ENCODE peak calls at places on chromosomes 16 and 17, in nine cellular contexts. One of them, this sample, is unnamed.
A peak's percentile ranks its signal among the peaks of the same experiment; 100 is the strongest.

GRCh38 chr17:38511126-38512108 is 83.2 kb downstream of the ARHGAP23 start:
- DNase-seq in ureter: no peak
- DNase-seq in activated CD4-positive, alpha-beta T cell treated with anti-CD3 and anti-CD28 coated beads, Interleukin-2, amount 10 ng/mL, durations not matched to agents 7 days and 5 days: no peak
- DNase-seq in stimulated activated CD4-positive, alpha-beta T cell treated with anti-CD3 and anti-CD28 coated beads, Interleukin-15, amount 100 ng/mL, for 1 hour: no peak
- DNase-seq in HEK293T: no peak
- DNase-seq in HT-29: no peak
- DNase-seq in amygdala: no peak
- DNase-seq in C1 segment of cervical spinal cord: no peak
- DNase-seq in NCI-H2081 treated with DMSO at 0.1 percent for 48 hours: no peak
- DNase-seq in this sample: no peak

GRCh38 chr16:3458852-3459361 is 15.4 kb downstream of the NAA60 start:
- DNase-seq in ureter: no peak
- DNase-seq in activated CD4-positive, alpha-beta T cell treated with anti-CD3 and anti-CD28 coated beads, Interleukin-2, amount 10 ng/mL, durations not matched to agents 7 days and 5 days: no peak
- DNase-seq in stimulated activated CD4-positive, alpha-beta T cell treated with anti-CD3 and anti-CD28 coated beads, Interleukin-15, amount 100 ng/mL, for 1 hour: no peak
- DNase-seq in HEK293T: no peak
- DNase-seq in HT-29: peak; percentile 84
- DNase-seq in amygdala: no peak
- DNase-seq in C1 segment of cervical spinal cord: no peak
- DNase-seq in NCI-H2081 treated with DMSO at 0.1 percent for 48 hours: no peak
- DNase-seq in this sample: no peak

GRCh38 chr16:17068524-17068923 is 402.2 kb downstream of the XYLT1 start:
- DNase-seq in ureter: no peak
- DNase-seq in activated CD4-positive, alpha-beta T cell treated with anti-CD3 and anti-CD28 coated beads, Interleukin-2, amount 10 ng/mL, durations not matched to agents 7 days and 5 days: no peak
- DNase-seq in stimulated activated CD4-positive, alpha-beta T cell treated with anti-CD3 and anti-CD28 coated beads, Interleukin-15, amount 100 ng/mL, for 1 hour: no peak
- DNase-seq in HEK293T: no peak
- DNase-seq in HT-29: no peak
- DNase-seq in amygdala: no peak
- DNase-seq in C1 segment of cervical spinal cord: no peak
- DNase-seq in NCI-H2081 treated with DMSO at 0.1 percent for 48 hours: no peak
- DNase-seq in this sample: no peak

GRCh38 chr17:39536468-39536867 is 71.3 kb downstream of the NEUROD2 start:
- DNase-seq in ureter: no peak
- DNase-seq in activated CD4-positive, alpha-beta T cell treated with anti-CD3 and anti-CD28 coated beads, Interleukin-2, amount 10 ng/mL, durations not matched to agents 7 days and 5 days: no peak
- DNase-seq in stimulated activated CD4-positive, alpha-beta T cell treated with anti-CD3 and anti-CD28 coated beads, Interleukin-15, amount 100 ng/mL, for 1 hour: no peak
- DNase-seq in HEK293T: no peak
- DNase-seq in HT-29: no peak
- DNase-seq in amygdala: no peak
- DNase-seq in C1 segment of cervical spinal cord: no peak
- DNase-seq in NCI-H2081 treated with DMSO at 0.1 percent for 48 hours: no peak
- DNase-seq in this sample: no peak

GRCh38 chr17:78381601-78382168 is 3.2 kb downstream of the PGS1 start:
- DNase-seq in ureter: no peak
- DNase-seq in activated CD4-positive, alpha-beta T cell treated with anti-CD3 and anti-CD28 coated beads, Interleukin-2, amount 10 ng/mL, durations not matched to agents 7 days and 5 days: peak; percentile 59
- DNase-seq in stimulated activated CD4-positive, alpha-beta T cell treated with anti-CD3 and anti-CD28 coated beads, Interleukin-15, amount 100 ng/mL, for 1 hour: no peak
- DNase-seq in HEK293T: no peak
- DNase-seq in HT-29: no peak
- DNase-seq in amygdala: no peak
- DNase-seq in C1 segment of cervical spinal cord: no peak
- DNase-seq in NCI-H2081 treated with DMSO at 0.1 percent for 48 hours: no peak
- DNase-seq in this sample: no peak

GRCh38 chr17:75601057-75601987 is 13.7 kb downstream of the MYO15B start:
- DNase-seq in ureter: no peak
- DNase-seq in activated CD4-positive, alpha-beta T cell treated with anti-CD3 and anti-CD28 coated beads, Interleukin-2, amount 10 ng/mL, durations not matched to agents 7 days and 5 days: peak; percentile 68
- DNase-seq in stimulated activated CD4-positive, alpha-beta T cell treated with anti-CD3 and anti-CD28 coated beads, Interleukin-15, amount 100 ng/mL, for 1 hour: peak; percentile 39
- DNase-seq in HEK293T: peak; percentile 89
- DNase-seq in HT-29: peak; percentile 82
- DNase-seq in amygdala: peak; percentile 25
- DNase-seq in C1 segment of cervical spinal cord: no peak
- DNase-seq in NCI-H2081 treated with DMSO at 0.1 percent for 48 hours: no peak
- DNase-seq in this sample: peak; percentile 9

GRCh38 chr17:82090549-82091263 is 7.3 kb downstream of the FASN start:
- DNase-seq in ureter: no peak
- DNase-seq in activated CD4-positive, alpha-beta T cell treated with anti-CD3 and anti-CD28 coated beads, Interleukin-2, amount 10 ng/mL, durations not matched to agents 7 days and 5 days: no peak
- DNase-seq in stimulated activated CD4-positive, alpha-beta T cell treated with anti-CD3 and anti-CD28 coated beads, Interleukin-15, amount 100 ng/mL, for 1 hour: no peak
- DNase-seq in HEK293T: no peak
- DNase-seq in HT-29: no peak
- DNase-seq in amygdala: no peak
- DNase-seq in C1 segment of cervical spinal cord: no peak
- DNase-seq in NCI-H2081 treated with DMSO at 0.1 percent for 48 hours: no peak
- DNase-seq in this sample: no peak

GRCh38 chr17:48564200-48565023 is 13.7 kb downstream of the HOXB4 start:
- DNase-seq in ureter: no peak
- DNase-seq in activated CD4-positive, alpha-beta T cell treated with anti-CD3 and anti-CD28 coated beads, Interleukin-2, amount 10 ng/mL, durations not matched to agents 7 days and 5 days: no peak
- DNase-seq in stimulated activated CD4-positive, alpha-beta T cell treated with anti-CD3 and anti-CD28 coated beads, Interleukin-15, amount 100 ng/mL, for 1 hour: no peak
- DNase-seq in HEK293T: no peak
- DNase-seq in HT-29: no peak
- DNase-seq in amygdala: no peak
- DNase-seq in C1 segment of cervical spinal cord: no peak
- DNase-seq in NCI-H2081 treated with DMSO at 0.1 percent for 48 hours: no peak
- DNase-seq in this sample: no peak

GRCh38 chr17:83203073-83203471 is 123.7 kb downstream of the METRNL start:
- DNase-seq in ureter: peak; percentile 56
- DNase-seq in activated CD4-positive, alpha-beta T cell treated with anti-CD3 and anti-CD28 coated beads, Interleukin-2, amount 10 ng/mL, durations not matched to agents 7 days and 5 days: peak; percentile 2
- DNase-seq in stimulated activated CD4-positive, alpha-beta T cell treated with anti-CD3 and anti-CD28 coated beads, Interleukin-15, amount 100 ng/mL, for 1 hour: no peak
- DNase-seq in HEK293T: no peak
- DNase-seq in HT-29: no peak
- DNase-seq in amygdala: no peak
- DNase-seq in C1 segment of cervical spinal cord: no peak
- DNase-seq in NCI-H2081 treated with DMSO at 0.1 percent for 48 hours: no peak
- DNase-seq in this sample: no peak

GRCh38 chr17:75064867-75065561 is 18.0 kb downstream of the KCTD2 start:
- DNase-seq in ureter: no peak
- DNase-seq in activated CD4-positive, alpha-beta T cell treated with anti-CD3 and anti-CD28 coated beads, Interleukin-2, amount 10 ng/mL, durations not matched to agents 7 days and 5 days: no peak
- DNase-seq in stimulated activated CD4-positive, alpha-beta T cell treated with anti-CD3 and anti-CD28 coated beads, Interleukin-15, amount 100 ng/mL, for 1 hour: no peak
- DNase-seq in HEK293T: no peak
- DNase-seq in HT-29: no peak
- DNase-seq in amygdala: no peak
- DNase-seq in C1 segment of cervical spinal cord: no peak
- DNase-seq in NCI-H2081 treated with DMSO at 0.1 percent for 48 hours: no peak
- DNase-seq in this sample: no peak

GRCh38 chr17:15501788-15502187 is 34.4 kb upstream of the CDRT4 start:
- DNase-seq in ureter: no peak
- DNase-seq in activated CD4-positive, alpha-beta T cell treated with anti-CD3 and anti-CD28 coated beads, Interleukin-2, amount 10 ng/mL, durations not matched to agents 7 days and 5 days: no peak
- DNase-seq in stimulated activated CD4-positive, alpha-beta T cell treated with anti-CD3 and anti-CD28 coated beads, Interleukin-15, amount 100 ng/mL, for 1 hour: no peak
- DNase-seq in HEK293T: no peak
- DNase-seq in HT-29: no peak
- DNase-seq in amygdala: no peak
- DNase-seq in C1 segment of cervical spinal cord: no peak
- DNase-seq in NCI-H2081 treated with DMSO at 0.1 percent for 48 hours: no peak
- DNase-seq in this sample: no peak

GRCh38 chr17:18166894-18167293 is 16.7 kb upstream of the ALKBH5 start:
- DNase-seq in ureter: no peak
- DNase-seq in activated CD4-positive, alpha-beta T cell treated with anti-CD3 and anti-CD28 coated beads, Interleukin-2, amount 10 ng/mL, durations not matched to agents 7 days and 5 days: no peak
- DNase-seq in stimulated activated CD4-positive, alpha-beta T cell treated with anti-CD3 and anti-CD28 coated beads, Interleukin-15, amount 100 ng/mL, for 1 hour: no peak
- DNase-seq in HEK293T: peak; percentile 28
- DNase-seq in HT-29: peak; percentile 29
- DNase-seq in amygdala: no peak
- DNase-seq in C1 segment of cervical spinal cord: no peak
- DNase-seq in NCI-H2081 treated with DMSO at 0.1 percent for 48 hours: no peak
- DNase-seq in this sample: no peak

GRCh38 chr17:74723891-74724290 is 11.2 kb upstream of the CD300LF start:
- DNase-seq in ureter: no peak
- DNase-seq in activated CD4-positive, alpha-beta T cell treated with anti-CD3 and anti-CD28 coated beads, Interleukin-2, amount 10 ng/mL, durations not matched to agents 7 days and 5 days: no peak
- DNase-seq in stimulated activated CD4-positive, alpha-beta T cell treated with anti-CD3 and anti-CD28 coated beads, Interleukin-15, amount 100 ng/mL, for 1 hour: no peak
- DNase-seq in HEK293T: no peak
- DNase-seq in HT-29: no peak
- DNase-seq in amygdala: no peak
- DNase-seq in C1 segment of cervical spinal cord: no peak
- DNase-seq in NCI-H2081 treated with DMSO at 0.1 percent for 48 hours: no peak
- DNase-seq in this sample: no peak

GRCh38 chr17:50627782-50628601 is 6.7 kb upstream of the ABCC3 start:
- DNase-seq in ureter: no peak
- DNase-seq in activated CD4-positive, alpha-beta T cell treated with anti-CD3 and anti-CD28 coated beads, Interleukin-2, amount 10 ng/mL, durations not matched to agents 7 days and 5 days: no peak
- DNase-seq in stimulated activated CD4-positive, alpha-beta T cell treated with anti-CD3 and anti-CD28 coated beads, Interleukin-15, amount 100 ng/mL, for 1 hour: no peak
- DNase-seq in HEK293T: no peak
- DNase-seq in HT-29: peak; percentile 85
- DNase-seq in amygdala: no peak
- DNase-seq in C1 segment of cervical spinal cord: no peak
- DNase-seq in NCI-H2081 treated with DMSO at 0.1 percent for 48 hours: no peak
- DNase-seq in this sample: no peak

GRCh38 chr16:24969071-24969470 is 46.1 kb downstream of the ARHGAP17 start:
- DNase-seq in ureter: no peak
- DNase-seq in activated CD4-positive, alpha-beta T cell treated with anti-CD3 and anti-CD28 coated beads, Interleukin-2, amount 10 ng/mL, durations not matched to agents 7 days and 5 days: no peak
- DNase-seq in stimulated activated CD4-positive, alpha-beta T cell treated with anti-CD3 and anti-CD28 coated beads, Interleukin-15, amount 100 ng/mL, for 1 hour: no peak
- DNase-seq in HEK293T: no peak
- DNase-seq in HT-29: no peak
- DNase-seq in amygdala: no peak
- DNase-seq in C1 segment of cervical spinal cord: no peak
- DNase-seq in NCI-H2081 treated with DMSO at 0.1 percent for 48 hours: no peak
- DNase-seq in this sample: no peak

GRCh38 chr16:75555213-75555706 is 792 bp downstream of the TMEM231 start:
- DNase-seq in ureter: peak; percentile 83
- DNase-seq in activated CD4-positive, alpha-beta T cell treated with anti-CD3 and anti-CD28 coated beads, Interleukin-2, amount 10 ng/mL, durations not matched to agents 7 days and 5 days: no peak
- DNase-seq in stimulated activated CD4-positive, alpha-beta T cell treated with anti-CD3 and anti-CD28 coated beads, Interleukin-15, amount 100 ng/mL, for 1 hour: no peak
- DNase-seq in HEK293T: peak; percentile 87
- DNase-seq in HT-29: peak; percentile 79
- DNase-seq in amygdala: peak; percentile 64
- DNase-seq in C1 segment of cervical spinal cord: peak; percentile 36
- DNase-seq in NCI-H2081 treated with DMSO at 0.1 percent for 48 hours: peak; percentile 5
- DNase-seq in this sample: no peak

GRCh38 chr17:17515921-17516295 is 19.7 kb upstream of the RASD1 start:
- DNase-seq in ureter: no peak
- DNase-seq in activated CD4-positive, alpha-beta T cell treated with anti-CD3 and anti-CD28 coated beads, Interleukin-2, amount 10 ng/mL, durations not matched to agents 7 days and 5 days: no peak
- DNase-seq in stimulated activated CD4-positive, alpha-beta T cell treated with anti-CD3 and anti-CD28 coated beads, Interleukin-15, amount 100 ng/mL, for 1 hour: no peak
- DNase-seq in HEK293T: no peak
- DNase-seq in HT-29: no peak
- DNase-seq in amygdala: no peak
- DNase-seq in C1 segment of cervical spinal cord: no peak
- DNase-seq in NCI-H2081 treated with DMSO at 0.1 percent for 48 hours: no peak
- DNase-seq in this sample: no peak

GRCh38 chr17:40106089-40106759 is 5.8 kb upstream of the NR1D1 start:
- DNase-seq in ureter: no peak
- DNase-seq in activated CD4-positive, alpha-beta T cell treated with anti-CD3 and anti-CD28 coated beads, Interleukin-2, amount 10 ng/mL, durations not matched to agents 7 days and 5 days: no peak
- DNase-seq in stimulated activated CD4-positive, alpha-beta T cell treated with anti-CD3 and anti-CD28 coated beads, Interleukin-15, amount 100 ng/mL, for 1 hour: no peak
- DNase-seq in HEK293T: no peak
- DNase-seq in HT-29: no peak
- DNase-seq in amygdala: no peak
- DNase-seq in C1 segment of cervical spinal cord: no peak
- DNase-seq in NCI-H2081 treated with DMSO at 0.1 percent for 48 hours: no peak
- DNase-seq in this sample: no peak

GRCh38 chr17:61495161-61495857 is 43.1 kb downstream of the TBX4 start:
- DNase-seq in ureter: no peak
- DNase-seq in activated CD4-positive, alpha-beta T cell treated with anti-CD3 and anti-CD28 coated beads, Interleukin-2, amount 10 ng/mL, durations not matched to agents 7 days and 5 days: no peak
- DNase-seq in stimulated activated CD4-positive, alpha-beta T cell treated with anti-CD3 and anti-CD28 coated beads, Interleukin-15, amount 100 ng/mL, for 1 hour: no peak
- DNase-seq in HEK293T: no peak
- DNase-seq in HT-29: peak; percentile 75
- DNase-seq in amygdala: no peak
- DNase-seq in C1 segment of cervical spinal cord: no peak
- DNase-seq in NCI-H2081 treated with DMSO at 0.1 percent for 48 hours: no peak
- DNase-seq in this sample: no peak

GRCh38 chr16:17312100-17312732 is 158.5 kb downstream of the XYLT1 start:
- DNase-seq in ureter: peak; percentile 76
- DNase-seq in activated CD4-positive, alpha-beta T cell treated with anti-CD3 and anti-CD28 coated beads, Interleukin-2, amount 10 ng/mL, durations not matched to agents 7 days and 5 days: no peak
- DNase-seq in stimulated activated CD4-positive, alpha-beta T cell treated with anti-CD3 and anti-CD28 coated beads, Interleukin-15, amount 100 ng/mL, for 1 hour: no peak
- DNase-seq in HEK293T: no peak
- DNase-seq in HT-29: peak; percentile 73
- DNase-seq in amygdala: no peak
- DNase-seq in C1 segment of cervical spinal cord: no peak
- DNase-seq in NCI-H2081 treated with DMSO at 0.1 percent for 48 hours: no peak
- DNase-seq in this sample: no peak

GRCh38 chr17:493666-494065 is 141.1 kb upstream of the RPH3AL start:
- DNase-seq in ureter: no peak
- DNase-seq in activated CD4-positive, alpha-beta T cell treated with anti-CD3 and anti-CD28 coated beads, Interleukin-2, amount 10 ng/mL, durations not matched to agents 7 days and 5 days: no peak
- DNase-seq in stimulated activated CD4-positive, alpha-beta T cell treated with anti-CD3 and anti-CD28 coated beads, Interleukin-15, amount 100 ng/mL, for 1 hour: no peak
- DNase-seq in HEK293T: no peak
- DNase-seq in HT-29: no peak
- DNase-seq in amygdala: no peak
- DNase-seq in C1 segment of cervical spinal cord: no peak
- DNase-seq in NCI-H2081 treated with DMSO at 0.1 percent for 48 hours: no peak
- DNase-seq in this sample: no peak

GRCh38 chr17:75109407-75110236 is at the start of gene ARMC7:
- DNase-seq in ureter: peak; percentile 93
- DNase-seq in activated CD4-positive, alpha-beta T cell treated with anti-CD3 and anti-CD28 coated beads, Interleukin-2, amount 10 ng/mL, durations not matched to agents 7 days and 5 days: peak; percentile 91
- DNase-seq in stimulated activated CD4-positive, alpha-beta T cell treated with anti-CD3 and anti-CD28 coated beads, Interleukin-15, amount 100 ng/mL, for 1 hour: peak; percentile 91
- DNase-seq in HEK293T: peak; percentile 95
- DNase-seq in HT-29: peak; percentile 90
- DNase-seq in amygdala: peak; percentile 82
- DNase-seq in C1 segment of cervical spinal cord: no peak
- DNase-seq in NCI-H2081 treated with DMSO at 0.1 percent for 48 hours: peak; percentile 48
- DNase-seq in this sample: peak; percentile 48

GRCh38 chr17:57682667-57683066 is 62.4 kb downstream of the CCDC182 start:
- DNase-seq in ureter: no peak
- DNase-seq in activated CD4-positive, alpha-beta T cell treated with anti-CD3 and anti-CD28 coated beads, Interleukin-2, amount 10 ng/mL, durations not matched to agents 7 days and 5 days: no peak
- DNase-seq in stimulated activated CD4-positive, alpha-beta T cell treated with anti-CD3 and anti-CD28 coated beads, Interleukin-15, amount 100 ng/mL, for 1 hour: no peak
- DNase-seq in HEK293T: no peak
- DNase-seq in HT-29: no peak
- DNase-seq in amygdala: no peak
- DNase-seq in C1 segment of cervical spinal cord: no peak
- DNase-seq in NCI-H2081 treated with DMSO at 0.1 percent for 48 hours: no peak
- DNase-seq in this sample: no peak

GRCh38 chr17:68424861-68425260 is 32.4 kb downstream of the WIPI1 start:
- DNase-seq in ureter: peak; percentile 44
- DNase-seq in activated CD4-positive, alpha-beta T cell treated with anti-CD3 and anti-CD28 coated beads, Interleukin-2, amount 10 ng/mL, durations not matched to agents 7 days and 5 days: no peak
- DNase-seq in stimulated activated CD4-positive, alpha-beta T cell treated with anti-CD3 and anti-CD28 coated beads, Interleukin-15, amount 100 ng/mL, for 1 hour: no peak
- DNase-seq in HEK293T: no peak
- DNase-seq in HT-29: no peak
- DNase-seq in amygdala: no peak
- DNase-seq in C1 segment of cervical spinal cord: no peak
- DNase-seq in NCI-H2081 treated with DMSO at 0.1 percent for 48 hours: no peak
- DNase-seq in this sample: peak; percentile 89

GRCh38 chr16:73179671-73180370 is 131.9 kb upstream of the ZFHX3 start:
- DNase-seq in ureter: peak; percentile 51
- DNase-seq in activated CD4-positive, alpha-beta T cell treated with anti-CD3 and anti-CD28 coated beads, Interleukin-2, amount 10 ng/mL, durations not matched to agents 7 days and 5 days: no peak
- DNase-seq in stimulated activated CD4-positive, alpha-beta T cell treated with anti-CD3 and anti-CD28 coated beads, Interleukin-15, amount 100 ng/mL, for 1 hour: no peak
- DNase-seq in HEK293T: no peak
- DNase-seq in HT-29: no peak
- DNase-seq in amygdala: no peak
- DNase-seq in C1 segment of cervical spinal cord: no peak
- DNase-seq in NCI-H2081 treated with DMSO at 0.1 percent for 48 hours: peak; percentile 80
- DNase-seq in this sample: no peak

GRCh38 chr17:82366749-82367148 is 4.8 kb upstream of the UTS2R start:
- DNase-seq in ureter: no peak
- DNase-seq in activated CD4-positive, alpha-beta T cell treated with anti-CD3 and anti-CD28 coated beads, Interleukin-2, amount 10 ng/mL, durations not matched to agents 7 days and 5 days: no peak
- DNase-seq in stimulated activated CD4-positive, alpha-beta T cell treated with anti-CD3 and anti-CD28 coated beads, Interleukin-15, amount 100 ng/mL, for 1 hour: no peak
- DNase-seq in HEK293T: no peak
- DNase-seq in HT-29: no peak
- DNase-seq in amygdala: no peak
- DNase-seq in C1 segment of cervical spinal cord: no peak
- DNase-seq in NCI-H2081 treated with DMSO at 0.1 percent for 48 hours: no peak
- DNase-seq in this sample: peak; percentile 41

GRCh38 chr17:57518587-57519118 is 226.4 kb downstream of the CCDC182 start:
- DNase-seq in ureter: no peak
- DNase-seq in activated CD4-positive, alpha-beta T cell treated with anti-CD3 and anti-CD28 coated beads, Interleukin-2, amount 10 ng/mL, durations not matched to agents 7 days and 5 days: no peak
- DNase-seq in stimulated activated CD4-positive, alpha-beta T cell treated with anti-CD3 and anti-CD28 coated beads, Interleukin-15, amount 100 ng/mL, for 1 hour: no peak
- DNase-seq in HEK293T: no peak
- DNase-seq in HT-29: no peak
- DNase-seq in amygdala: no peak
- DNase-seq in C1 segment of cervical spinal cord: no peak
- DNase-seq in NCI-H2081 treated with DMSO at 0.1 percent for 48 hours: no peak
- DNase-seq in this sample: peak; percentile 66

GRCh38 chr17:9729735-9730420 is 61.5 kb downstream of the DHRS7C start:
- DNase-seq in ureter: no peak
- DNase-seq in activated CD4-positive, alpha-beta T cell treated with anti-CD3 and anti-CD28 coated beads, Interleukin-2, amount 10 ng/mL, durations not matched to agents 7 days and 5 days: no peak
- DNase-seq in stimulated activated CD4-positive, alpha-beta T cell treated with anti-CD3 and anti-CD28 coated beads, Interleukin-15, amount 100 ng/mL, for 1 hour: no peak
- DNase-seq in HEK293T: no peak
- DNase-seq in HT-29: no peak
- DNase-seq in amygdala: no peak
- DNase-seq in C1 segment of cervical spinal cord: no peak
- DNase-seq in NCI-H2081 treated with DMSO at 0.1 percent for 48 hours: no peak
- DNase-seq in this sample: no peak

GRCh38 chr17:17129466-17129865 is 76.7 kb downstream of the PLD6 start:
- DNase-seq in ureter: no peak
- DNase-seq in activated CD4-positive, alpha-beta T cell treated with anti-CD3 and anti-CD28 coated beads, Interleukin-2, amount 10 ng/mL, durations not matched to agents 7 days and 5 days: no peak
- DNase-seq in stimulated activated CD4-positive, alpha-beta T cell treated with anti-CD3 and anti-CD28 coated beads, Interleukin-15, amount 100 ng/mL, for 1 hour: no peak
- DNase-seq in HEK293T: no peak
- DNase-seq in HT-29: no peak
- DNase-seq in amygdala: no peak
- DNase-seq in C1 segment of cervical spinal cord: no peak
- DNase-seq in NCI-H2081 treated with DMSO at 0.1 percent for 48 hours: no peak
- DNase-seq in this sample: no peak

GRCh38 chr16:54867302-54867832 is 63.3 kb upstream of the IRX5 start:
- DNase-seq in ureter: no peak
- DNase-seq in activated CD4-positive, alpha-beta T cell treated with anti-CD3 and anti-CD28 coated beads, Interleukin-2, amount 10 ng/mL, durations not matched to agents 7 days and 5 days: no peak
- DNase-seq in stimulated activated CD4-positive, alpha-beta T cell treated with anti-CD3 and anti-CD28 coated beads, Interleukin-15, amount 100 ng/mL, for 1 hour: no peak
- DNase-seq in HEK293T: no peak
- DNase-seq in HT-29: no peak
- DNase-seq in amygdala: no peak
- DNase-seq in C1 segment of cervical spinal cord: no peak
- DNase-seq in NCI-H2081 treated with DMSO at 0.1 percent for 48 hours: no peak
- DNase-seq in this sample: no peak

GRCh38 chr17:68512967-68513474 is 791 bp downstream of the PRKAR1A start:
- DNase-seq in ureter: no peak
- DNase-seq in activated CD4-positive, alpha-beta T cell treated with anti-CD3 and anti-CD28 coated beads, Interleukin-2, amount 10 ng/mL, durations not matched to agents 7 days and 5 days: no peak
- DNase-seq in stimulated activated CD4-positive, alpha-beta T cell treated with anti-CD3 and anti-CD28 coated beads, Interleukin-15, amount 100 ng/mL, for 1 hour: peak; percentile 1
- DNase-seq in HEK293T: peak; percentile 28
- DNase-seq in HT-29: peak; percentile 42
- DNase-seq in amygdala: no peak
- DNase-seq in C1 segment of cervical spinal cord: no peak
- DNase-seq in NCI-H2081 treated with DMSO at 0.1 percent for 48 hours: no peak
- DNase-seq in this sample: peak; percentile 76

This sample was measured in NCI-H1436 treated with DMSO at 0.1 percent for 48 hours.